ENCODE peak calls at places on chromosomes 16 and 17, in nine cellular contexts. One of them, this sample, is unnamed.

GRCh38 chr16:82061861-82062525 is 26.9 kb downstream of the HSD17B2 start:
- DNase-seq in A549: peak
- DNase-seq in Peyer's patch: no peak
- DNase-seq in A172: peak
- DNase-seq in renal cortical epithelial cell: peak
- DNase-seq in GM13977: peak
- DNase-seq in fibroblast of lung: peak
- DNase-seq in CD4-positive, alpha-beta memory T cell: no peak
- DNase-seq in SK-N-MC: no peak
- DNase-seq in this sample: no peak

GRCh38 chr16:89507834-89508590 is at the start of gene SPG7:
- DNase-seq in A549: peak
- DNase-seq in Peyer's patch: peak
- DNase-seq in A172: peak
- DNase-seq in renal cortical epithelial cell: peak
- DNase-seq in GM13977: peak
- DNase-seq in fibroblast of lung: peak
- DNase-seq in CD4-positive, alpha-beta memory T cell: peak
- DNase-seq in SK-N-MC: no peak
- DNase-seq in this sample: peak

GRCh38 chr17:78671607-78672404 is 94.6 kb upstream of the DNAH17 start:
- DNase-seq in A549: no peak
- DNase-seq in Peyer's patch: no peak
- DNase-seq in A172: no peak
- DNase-seq in renal cortical epithelial cell: no peak
- DNase-seq in GM13977: no peak
- DNase-seq in fibroblast of lung: peak
- DNase-seq in CD4-positive, alpha-beta memory T cell: no peak
- DNase-seq in SK-N-MC: no peak
- DNase-seq in this sample: no peak

GRCh38 chr17:51764387-51764971 is 394.0 kb downstream of the CA10 start:
- DNase-seq in A549: peak
- DNase-seq in Peyer's patch: no peak
- DNase-seq in A172: peak
- DNase-seq in renal cortical epithelial cell: peak
- DNase-seq in GM13977: peak
- DNase-seq in fibroblast of lung: peak
- DNase-seq in CD4-positive, alpha-beta memory T cell: peak
- DNase-seq in SK-N-MC: peak
- DNase-seq in this sample: peak

GRCh38 chr17:59842901-59843652 is 49.7 kb downstream of the TUBD1 start:
- DNase-seq in A549: peak
- DNase-seq in Peyer's patch: peak
- DNase-seq in A172: peak
- DNase-seq in renal cortical epithelial cell: peak
- DNase-seq in GM13977: no peak
- DNase-seq in fibroblast of lung: peak
- DNase-seq in CD4-positive, alpha-beta memory T cell: peak
- DNase-seq in SK-N-MC: no peak
- DNase-seq in this sample: no peak

GRCh38 chr16:89905511-89906140 is 13.0 kb upstream of the MC1R start:
- DNase-seq in A549: no peak
- DNase-seq in Peyer's patch: no peak
- DNase-seq in A172: peak
- DNase-seq in renal cortical epithelial cell: no peak
- DNase-seq in GM13977: no peak
- DNase-seq in fibroblast of lung: no peak
- DNase-seq in CD4-positive, alpha-beta memory T cell: no peak
- DNase-seq in SK-N-MC: no peak
- DNase-seq in this sample: no peak

GRCh38 chr17:63221941-63222340 is 224.2 kb downstream of the CYB561 start:
- DNase-seq in A549: no peak
- DNase-seq in Peyer's patch: no peak
- DNase-seq in A172: no peak
- DNase-seq in renal cortical epithelial cell: no peak
- DNase-seq in GM13977: no peak
- DNase-seq in fibroblast of lung: no peak
- DNase-seq in CD4-positive, alpha-beta memory T cell: no peak
- DNase-seq in SK-N-MC: no peak
- DNase-seq in this sample: no peak

GRCh38 chr17:46814446-46814845 is 4.0 kb downstream of the WNT3 start:
- DNase-seq in A549: no peak
- DNase-seq in Peyer's patch: no peak
- DNase-seq in A172: no peak
- DNase-seq in renal cortical epithelial cell: no peak
- DNase-seq in GM13977: no peak
- DNase-seq in fibroblast of lung: no peak
- DNase-seq in CD4-positive, alpha-beta memory T cell: no peak
- DNase-seq in SK-N-MC: no peak
- DNase-seq in this sample: no peak

GRCh38 chr16:88368036-88368435 is 14.7 kb upstream of the ZNF469 start:
- DNase-seq in A549: no peak
- DNase-seq in Peyer's patch: no peak
- DNase-seq in A172: no peak
- DNase-seq in renal cortical epithelial cell: no peak
- DNase-seq in GM13977: no peak
- DNase-seq in fibroblast of lung: no peak
- DNase-seq in CD4-positive, alpha-beta memory T cell: no peak
- DNase-seq in SK-N-MC: no peak
- DNase-seq in this sample: no peak

GRCh38 chr17:28536532-28537218 is 15.7 kb downstream of the UNC119 start:
- DNase-seq in A549: no peak
- DNase-seq in Peyer's patch: no peak
- DNase-seq in A172: no peak
- DNase-seq in renal cortical epithelial cell: no peak
- DNase-seq in GM13977: no peak
- DNase-seq in fibroblast of lung: no peak
- DNase-seq in CD4-positive, alpha-beta memory T cell: no peak
- DNase-seq in SK-N-MC: no peak
- DNase-seq in this sample: no peak

GRCh38 chr16:85557976-85558589 is 55.0 kb upstream of the GSE1 start:
- DNase-seq in A549: no peak
- DNase-seq in Peyer's patch: no peak
- DNase-seq in A172: no peak
- DNase-seq in renal cortical epithelial cell: no peak
- DNase-seq in GM13977: no peak
- DNase-seq in fibroblast of lung: no peak
- DNase-seq in CD4-positive, alpha-beta memory T cell: no peak
- DNase-seq in SK-N-MC: no peak
- DNase-seq in this sample: no peak

GRCh38 chr16:24088011-24088410 is 168.1 kb upstream of the CACNG3 start:
- DNase-seq in A549: no peak
- DNase-seq in Peyer's patch: no peak
- DNase-seq in A172: no peak
- DNase-seq in renal cortical epithelial cell: no peak
- DNase-seq in GM13977: no peak
- DNase-seq in fibroblast of lung: no peak
- DNase-seq in CD4-positive, alpha-beta memory T cell: no peak
- DNase-seq in SK-N-MC: no peak
- DNase-seq in this sample: no peak

GRCh38 chr17:3843935-3844516 is 2.0 kb downstream of the NCBP3 start:
- DNase-seq in A549: peak
- DNase-seq in Peyer's patch: peak
- DNase-seq in A172: peak
- DNase-seq in renal cortical epithelial cell: peak
- DNase-seq in GM13977: peak
- DNase-seq in fibroblast of lung: peak
- DNase-seq in CD4-positive, alpha-beta memory T cell: peak
- DNase-seq in SK-N-MC: no peak
- DNase-seq in this sample: peak

GRCh38 chr17:77722366-77722765 is 236.1 kb upstream of the TNRC6C start:
- DNase-seq in A549: no peak
- DNase-seq in Peyer's patch: no peak
- DNase-seq in A172: no peak
- DNase-seq in renal cortical epithelial cell: no peak
- DNase-seq in GM13977: no peak
- DNase-seq in fibroblast of lung: no peak
- DNase-seq in CD4-positive, alpha-beta memory T cell: no peak
- DNase-seq in SK-N-MC: no peak
- DNase-seq in this sample: no peak

GRCh38 chr17:45372325-45372869 is 55.6 kb upstream of the MAP3K14 start:
- DNase-seq in A549: peak
- DNase-seq in Peyer's patch: peak
- DNase-seq in A172: no peak
- DNase-seq in renal cortical epithelial cell: no peak
- DNase-seq in GM13977: no peak
- DNase-seq in fibroblast of lung: no peak
- DNase-seq in CD4-positive, alpha-beta memory T cell: no peak
- DNase-seq in SK-N-MC: no peak
- DNase-seq in this sample: no peak

GRCh38 chr17:40664582-40665333 is at the start of gene KRT222:
- DNase-seq in A549: no peak
- DNase-seq in Peyer's patch: no peak
- DNase-seq in A172: no peak
- DNase-seq in renal cortical epithelial cell: no peak
- DNase-seq in GM13977: no peak
- DNase-seq in fibroblast of lung: no peak
- DNase-seq in CD4-positive, alpha-beta memory T cell: no peak
- DNase-seq in SK-N-MC: no peak
- DNase-seq in this sample: no peak

GRCh38 chr16:26374279-26374925 is 682.6 kb downstream of the HS3ST4 start:
- DNase-seq in A549: no peak
- DNase-seq in Peyer's patch: no peak
- DNase-seq in A172: no peak
- DNase-seq in renal cortical epithelial cell: no peak
- DNase-seq in GM13977: no peak
- DNase-seq in fibroblast of lung: no peak
- DNase-seq in CD4-positive, alpha-beta memory T cell: no peak
- DNase-seq in SK-N-MC: no peak
- DNase-seq in this sample: no peak

GRCh38 chr16:19804538-19805323 is 79.9 kb downstream of the GPRC5B start:
- DNase-seq in A549: no peak
- DNase-seq in Peyer's patch: no peak
- DNase-seq in A172: peak
- DNase-seq in renal cortical epithelial cell: peak
- DNase-seq in GM13977: no peak
- DNase-seq in fibroblast of lung: peak
- DNase-seq in CD4-positive, alpha-beta memory T cell: peak
- DNase-seq in SK-N-MC: no peak
- DNase-seq in this sample: no peak

GRCh38 chr16:72372646-72373045 is 200.7 kb upstream of the PMFBP1 start:
- DNase-seq in A549: no peak
- DNase-seq in Peyer's patch: no peak
- DNase-seq in A172: no peak
- DNase-seq in renal cortical epithelial cell: peak
- DNase-seq in GM13977: no peak
- DNase-seq in fibroblast of lung: no peak
- DNase-seq in CD4-positive, alpha-beta memory T cell: no peak
- DNase-seq in SK-N-MC: no peak
- DNase-seq in this sample: no peak

GRCh38 chr17:65931246-65932149 is 260.4 kb downstream of the CEP112 start:
- DNase-seq in A549: no peak
- DNase-seq in Peyer's patch: no peak
- DNase-seq in A172: no peak
- DNase-seq in renal cortical epithelial cell: peak
- DNase-seq in GM13977: no peak
- DNase-seq in fibroblast of lung: peak
- DNase-seq in CD4-positive, alpha-beta memory T cell: no peak
- DNase-seq in SK-N-MC: no peak
- DNase-seq in this sample: no peak

GRCh38 chr17:64123114-64123513 is 6.8 kb downstream of the ERN1 start:
- DNase-seq in A549: no peak
- DNase-seq in Peyer's patch: no peak
- DNase-seq in A172: no peak
- DNase-seq in renal cortical epithelial cell: no peak
- DNase-seq in GM13977: no peak
- DNase-seq in fibroblast of lung: no peak
- DNase-seq in CD4-positive, alpha-beta memory T cell: no peak
- DNase-seq in SK-N-MC: no peak
- DNase-seq in this sample: no peak